ENCODE peak calls at places on chromosomes 1 and 21, in eight cellular contexts. Q is SK-N-SH, R is PC-3, Z is neural progenitor cell, D is GM23338, H is endothelial cell of umbilical vein, T is mammary epithelial cell, K is DND-41. M is an unnamed sample.

GRCh38 chr1:19639999-19640362 is 4.1 kb upstream of the NBL1 start:
- DNase-seq in Q (no peak), R (peak), Z (no peak), D (no peak), H (no peak), T (peak), K (no peak), M (no peak)

GRCh38 chr1:56534252-56534651 is 45.1 kb downstream of the PLPP3 start:
- DNase-seq in Q (no peak), R (no peak), Z (no peak), D (no peak), H (no peak), T (no peak), K (no peak), M (no peak)

GRCh38 chr1:183885142-183885735 is 80.3 kb downstream of the RGL1 start:
- DNase-seq in Q (no peak), R (peak), Z (no peak), D (no peak), H (no peak), T (no peak), K (no peak), M (peak)

GRCh38 chr1:162712317-162713029 is 78.0 kb upstream of the HSD17B7 start:
- DNase-seq in Q (no peak), R (no peak), Z (no peak), D (no peak), H (no peak), T (no peak), K (no peak), M (no peak)

GRCh38 chr1:36148821-36149236 is 457 bp downstream of the TRAPPC3 start:
- DNase-seq in Q (no peak), R (no peak), Z (no peak), D (no peak), H (no peak), T (no peak), K (no peak), M (no peak)

GRCh38 chr1:50147451-50147850 is 38.7 kb downstream of the ELAVL4 start:
- DNase-seq in Q (no peak), R (no peak), Z (no peak), D (no peak), H (no peak), T (no peak), K (no peak), M (no peak)

GRCh38 chr1:50568782-50569181 is 145.5 kb upstream of the DMRTA2 start:
- DNase-seq in Q (no peak), R (no peak), Z (peak), D (no peak), H (no peak), T (no peak), K (no peak), M (no peak)

GRCh38 chr1:245825128-245825901 is 670.5 kb downstream of the KIF26B start:
- DNase-seq in Q (no peak), R (peak), Z (no peak), D (peak), H (no peak), T (no peak), K (no peak), M (no peak)

GRCh38 chr21:36509966-36510742 is 30.2 kb upstream of the CLDN14 start:
- DNase-seq in Q (no peak), R (peak), Z (no peak), D (no peak), H (peak), T (peak), K (no peak), M (no peak)

GRCh38 chr1:209248649-209249279 is 334.8 kb upstream of the CAMK1G start:
- DNase-seq in Q (peak), R (peak), Z (peak), D (peak), H (peak), T (peak), K (peak), M (peak)

GRCh38 chr1:43460988-43461693 is 7.4 kb upstream of the HYI start:
- DNase-seq in Q (no peak), R (no peak), Z (no peak), D (no peak), H (no peak), T (no peak), K (no peak), M (no peak)

GRCh38 chr1:212760126-212760823 is 31.3 kb downstream of the NSL1 start:
- DNase-seq in Q (no peak), R (peak), Z (peak), D (peak), H (no peak), T (no peak), K (peak), M (peak)

GRCh38 chr1:153617677-153618076 is 1.6 kb upstream of the S100A14 start:
- DNase-seq in Q (peak), R (peak), Z (peak), D (peak), H (peak), T (peak), K (peak), M (peak)

GRCh38 chr1:52918201-52918600 is 3.3 kb downstream of the ECHDC2 start:
- DNase-seq in Q (no peak), R (no peak), Z (no peak), D (no peak), H (no peak), T (no peak), K (no peak), M (no peak)

GRCh38 chr1:53328490-53329182 is 766 bp upstream of the LRP8 start:
- DNase-seq in Q (peak), R (no peak), Z (peak), D (peak), H (no peak), T (no peak), K (peak), M (peak)

GRCh38 chr1:150626150-150626549 is 3.3 kb downstream of the ENSA start:
- DNase-seq in Q (no peak), R (no peak), Z (no peak), D (no peak), H (no peak), T (peak), K (no peak), M (no peak)

GRCh38 chr1:111955755-111956154 is 33.7 kb downstream of the KCND3 start:
- DNase-seq in Q (no peak), R (no peak), Z (no peak), D (no peak), H (no peak), T (peak), K (no peak), M (no peak)

GRCh38 chr1:238562376-238562775 is 671.7 kb upstream of the ZP4 start:
- DNase-seq in Q (no peak), R (no peak), Z (no peak), D (no peak), H (no peak), T (peak), K (no peak), M (no peak)

GRCh38 chr1:229947968-229948367 is 119.1 kb upstream of the GALNT2 start:
- DNase-seq in Q (no peak), R (peak), Z (no peak), D (no peak), H (no peak), T (peak), K (no peak), M (no peak)

GRCh38 chr21:26169061-26169610 is 1.4 kb downstream of the APP start:
- DNase-seq in Q (peak), R (peak), Z (peak), D (peak), H (peak), T (peak), K (no peak), M (no peak)

GRCh38 chr1:3011631-3012510 is 9.4 kb upstream of the ACTRT2 start:
- DNase-seq in Q (no peak), R (no peak), Z (no peak), D (no peak), H (no peak), T (no peak), K (no peak), M (no peak)

GRCh38 chr1:234222561-234223280 is 150.5 kb upstream of the COA6 start:
- DNase-seq in Q (no peak), R (peak), Z (no peak), D (no peak), H (no peak), T (peak), K (no peak), M (no peak)

GRCh38 chr21:36813071-36813470 is 114.2 kb downstream of the SIM2 start:
- DNase-seq in Q (no peak), R (no peak), Z (no peak), D (no peak), H (peak), T (no peak), K (no peak), M (no peak)

GRCh38 chr1:204493145-204493881 is 1.3 kb downstream of the PIK3C2B start:
- DNase-seq in Q (peak), R (peak), Z (peak), D (peak), H (no peak), T (peak), K (peak), M (peak)

GRCh38 chr1:39047374-39048229 is 21.5 kb downstream of the NDUFS5 start:
- DNase-seq in Q (no peak), R (peak), Z (no peak), D (no peak), H (peak), T (peak), K (peak), M (peak)

GRCh38 chr1:148328884-148329283 is 154.2 kb downstream of the PPIAL4G start:
- DNase-seq in Q (no peak), R (no peak), Z (no peak), D (no peak), H (no peak), T (no peak), K (no peak), M (no peak)

GRCh38 chr1:192809286-192810252 is 730 bp downstream of the RGS2 start:
- DNase-seq in Q (peak), R (peak), Z (peak), D (peak), H (peak), T (no peak), K (no peak), M (peak)

GRCh38 chr1:238341395-238341794 is 450.7 kb upstream of the ZP4 start:
- DNase-seq in Q (no peak), R (no peak), Z (no peak), D (no peak), H (no peak), T (no peak), K (no peak), M (no peak)

GRCh38 chr1:44240802-44241671 is 27.8 kb downstream of the DMAP1 start:
- DNase-seq in Q (peak), R (no peak), Z (no peak), D (no peak), H (no peak), T (no peak), K (no peak), M (no peak)

GRCh38 chr1:200036616-200037270 is 9.2 kb downstream of the NR5A2 start:
- DNase-seq in Q (no peak), R (no peak), Z (peak), D (peak), H (no peak), T (no peak), K (no peak), M (no peak)

GRCh38 chr1:244801246-244801645 is 34.2 kb upstream of the COX20 start:
- DNase-seq in Q (peak), R (peak), Z (peak), D (peak), H (peak), T (peak), K (peak), M (peak)

GRCh38 chr1:207414606-207415108 is 39.5 kb upstream of the CR2 start:
- DNase-seq in Q (no peak), R (no peak), Z (no peak), D (no peak), H (no peak), T (no peak), K (no peak), M (peak)
- H2AFZ ChIP-seq in Q (no peak), R (no peak), Z (no peak), D (no peak), H (no peak), T (no peak), K (no peak), M (peak)

GRCh38 chr1:170198090-170198489 is 52.3 kb downstream of the NTMT2 start:
- DNase-seq in Q (no peak), R (no peak), Z (no peak), D (no peak), H (no peak), T (no peak), K (no peak), M (no peak)

GRCh38 chr1:170198584-170198983 is 52.8 kb downstream of the NTMT2 start:
- DNase-seq in Q (no peak), R (no peak), Z (no peak), D (no peak), H (no peak), T (no peak), K (no peak), M (no peak)

GRCh38 chr1:170200161-170200560 is 54.4 kb downstream of the NTMT2 start:
- DNase-seq in Q (no peak), R (no peak), Z (peak), D (no peak), H (no peak), T (no peak), K (no peak), M (no peak)

GRCh38 chr1:170203693-170204092 is 57.9 kb downstream of the NTMT2 start:
- DNase-seq in Q (no peak), R (no peak), Z (no peak), D (no peak), H (no peak), T (no peak), K (no peak), M (no peak)

DNA sequence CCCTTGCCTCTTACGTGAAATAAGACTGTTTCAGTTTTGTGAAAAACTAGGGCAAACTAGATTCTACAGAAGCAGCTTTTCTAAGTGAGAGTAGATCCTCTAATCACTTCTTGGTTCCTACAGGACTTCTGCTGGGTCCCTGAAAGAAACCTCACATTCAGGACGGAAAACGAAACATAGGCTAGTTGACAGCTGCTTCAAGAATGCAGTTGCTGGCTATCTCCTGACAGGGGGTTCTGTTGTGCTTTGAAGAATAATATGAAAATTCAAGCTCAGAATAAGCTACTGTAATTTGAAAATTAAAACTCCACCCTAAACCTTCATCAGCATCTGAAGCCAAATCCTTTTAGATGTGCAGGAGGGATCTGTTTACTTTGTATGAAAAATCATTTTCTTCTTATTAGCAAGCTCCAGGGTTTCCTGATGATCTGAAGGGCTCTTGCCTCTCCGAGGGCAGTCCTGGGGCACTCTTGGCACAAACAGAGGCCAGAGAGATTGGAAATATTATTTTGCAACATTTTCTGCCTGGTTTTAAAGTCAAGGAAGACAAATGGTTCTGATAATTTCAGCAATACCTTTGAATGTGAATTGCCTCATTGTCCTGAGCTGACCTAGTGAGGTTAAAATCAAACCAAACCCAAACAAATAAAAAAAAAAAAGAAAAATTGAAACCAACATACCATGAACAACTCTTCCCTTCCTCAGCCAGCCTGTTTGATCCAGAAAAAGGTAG is 55.1 kb downstream of the NTMT2 start:
- DNase-seq in Q (no peak), R (no peak), Z (no peak), D (no peak), H (no peak), T (no peak), K (no peak), M (no peak)
- TF ChIP-seq CTCF in Q (peak), R (no peak), Z (no peak), D (no peak), H (no peak), T (no peak), K (no peak), M (no peak)

GRCh38 chr1:198599749-198600148 is 39.1 kb upstream of the PTPRC start:
- DNase-seq in Q (no peak), R (no peak), Z (no peak), D (no peak), H (no peak), T (no peak), K (no peak), M (peak)
- H2AFZ ChIP-seq in Q (no peak), R (no peak), Z (no peak), D (no peak), H (no peak), T (no peak), K (no peak), M (peak)

GRCh38 chr1:8571200-8571984 is 246.0 kb downstream of the RERE start:
- DNase-seq in Q (peak), R (peak), Z (peak), D (no peak), H (peak), T (peak), K (no peak), M (peak)
- TF ChIP-seq CTCF in Q (peak), R (peak), Z (peak), D (peak), H (peak), T (peak), K (peak), M (peak)

DNA sequence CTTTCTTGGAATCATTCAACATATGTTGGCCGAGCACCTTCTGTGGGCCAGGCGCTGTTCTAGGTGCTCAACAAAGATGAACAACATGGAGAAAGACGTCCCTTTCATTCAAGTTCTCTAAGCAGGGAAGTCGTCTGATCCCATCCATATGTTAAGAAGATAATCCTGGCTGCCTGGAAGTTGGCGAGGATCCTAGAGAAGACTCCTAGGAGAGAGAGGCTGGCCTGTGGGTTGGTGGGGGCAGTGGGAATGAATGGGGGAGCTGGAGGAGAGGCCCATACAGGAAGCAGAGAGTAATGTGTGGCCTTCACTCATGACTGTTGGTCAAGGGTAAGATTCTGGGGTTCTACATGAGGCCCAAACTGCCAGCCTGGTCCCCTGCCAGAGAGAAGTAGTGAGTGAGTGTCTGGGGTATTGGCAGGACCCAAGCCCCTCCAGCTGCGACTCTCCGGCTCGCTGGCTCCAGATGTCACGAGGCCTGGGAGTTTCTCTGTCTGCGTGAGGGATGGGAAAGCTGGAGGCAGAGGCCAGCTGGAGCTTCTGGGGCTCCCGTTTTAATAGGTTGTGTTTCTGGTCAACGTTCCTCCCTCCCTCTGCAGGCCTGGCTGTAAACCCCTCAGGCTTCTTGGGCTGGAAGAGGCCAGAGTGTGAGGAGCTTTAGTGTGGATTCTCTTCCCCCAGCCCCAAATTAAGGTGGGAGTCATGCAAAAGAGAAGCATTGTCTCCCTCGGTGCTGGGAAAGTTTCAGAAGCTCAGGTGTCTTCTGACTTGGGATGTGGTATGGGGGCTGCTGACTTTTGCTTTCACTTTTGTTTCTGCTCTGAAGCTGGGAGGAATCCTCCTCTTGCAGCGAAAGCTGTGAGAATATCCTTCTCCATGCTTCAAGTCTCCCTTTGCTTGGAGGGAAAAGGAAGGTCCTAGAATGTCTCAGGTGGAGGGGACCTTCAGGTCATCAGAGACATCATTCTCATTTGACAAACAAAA is 2.5 kb downstream of the TMEM51 start:
- DNase-seq in Q (peak), R (no peak), Z (no peak), D (no peak), H (no peak), T (no peak), K (peak), M (peak)
- H2AFZ ChIP-seq in Q (no peak), R (no peak), Z (no peak), D (no peak), H (no peak), T (no peak), K (peak), M (peak)

DNA sequence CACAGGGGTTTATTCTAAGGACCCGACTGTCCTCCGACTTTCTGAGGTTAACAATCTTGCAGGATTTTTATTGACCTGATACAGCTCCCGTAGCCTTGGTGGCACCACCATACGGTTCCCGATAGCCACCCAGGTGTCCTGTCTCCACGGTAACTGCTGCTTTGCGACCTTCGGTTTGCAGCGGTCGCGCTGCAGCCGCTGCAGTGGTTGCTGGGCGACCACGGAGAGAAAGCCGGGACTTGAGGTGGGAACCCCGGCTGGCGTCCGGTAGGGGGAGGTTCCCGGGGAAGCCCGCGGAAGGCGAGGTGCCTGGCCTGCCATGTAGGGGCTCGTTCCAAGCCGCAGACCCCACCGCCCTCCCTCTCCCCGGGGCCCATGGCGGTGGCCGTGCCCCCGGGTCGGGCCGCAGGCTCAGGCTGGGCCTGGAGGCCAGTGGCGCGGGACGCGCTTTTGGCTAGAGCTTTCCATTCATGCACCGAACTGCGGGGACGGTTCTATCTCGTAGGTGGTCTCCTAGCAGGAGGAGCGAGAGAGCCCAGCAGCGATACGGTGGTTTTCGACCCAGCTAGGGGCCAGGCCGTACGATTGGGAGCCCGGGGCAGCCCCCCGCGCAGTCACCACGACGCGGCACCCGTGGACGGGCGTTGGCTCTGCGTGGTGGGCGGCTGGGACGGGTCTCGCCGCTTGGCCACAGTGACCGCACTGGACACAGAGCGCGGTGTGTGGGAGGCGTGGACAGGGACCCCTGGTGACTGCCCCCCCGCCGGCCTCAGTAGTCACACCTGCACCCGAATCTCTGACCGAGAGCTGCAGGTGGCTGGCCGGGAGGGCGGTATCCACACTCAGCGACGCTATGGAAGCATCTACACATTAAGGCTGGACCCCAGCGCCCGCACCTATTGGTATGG is at the start of gene KLHDC9:
- DNase-seq in Q (peak), R (peak), Z (peak), D (peak), H (peak), T (peak), K (peak), M (peak)
- TF ChIP-seq CTCF in Q (no peak), R (no peak), Z (peak), D (no peak), H (no peak), T (no peak), K (peak), M (no peak)

GRCh38 chr1:88179943-88180342 is 504.1 kb upstream of the PKN2 start:
- DNase-seq in Q (no peak), R (no peak), Z (no peak), D (no peak), H (no peak), T (no peak), K (no peak), M (no peak)
- H2AFZ ChIP-seq in Q (no peak), R (peak), Z (no peak), D (no peak), H (no peak), T (no peak), K (no peak), M (no peak)